ENCODE peak calls at places on chromosomes 13 and 19, in five cellular contexts. B, S, E, F and L are unnamed samples.

GRCh38 chr19:38378866-38379265 is 4.5 kb downstream of the PSMD8 start:
- DNase-seq in E (no peak), F (no peak), B (no peak), S (no peak), L (no peak)

GRCh38 chr19:2983351-2984195 is 6.2 kb downstream of the TLE6 start:
- DNase-seq in E (peak), S (no peak), F (no peak), B (peak), L (no peak)

GRCh38 chr19:55640577-55641375 is at the start of gene ZNF580:
- DNase-seq in E (peak), B (peak), F (peak), S (peak), L (peak)

GRCh38 chr19:35995655-35995993 is 636 bp downstream of the SDHAF1 start:
- DNase-seq in B (peak), E (peak), F (no peak), S (peak), L (peak)

GRCh38 chr13:103134271-103134670 is 68.1 kb upstream of the SLC10A2 start:
- DNase-seq in F (no peak), E (no peak), S (no peak), B (no peak), L (no peak)

GRCh38 chr13:23570099-23570926 is at the start of gene TNFRSF19:
- DNase-seq in S (no peak), B (no peak), F (no peak), E (peak), L (no peak)

GRCh38 chr19:35332817-35333216 is 3.8 kb downstream of the CD22 start:
- DNase-seq in B (no peak), F (no peak), S (no peak), E (no peak), L (peak)

GRCh38 chr19:18290250-18291018 is 9.0 kb upstream of the JUND start:
- DNase-seq in F (peak), S (peak), B (peak), E (no peak), L (no peak)

GRCh38 chr13:67155898-67156717 is 74.0 kb downstream of the PCDH9 start:
- DNase-seq in S (no peak), E (no peak), B (no peak), F (no peak), L (no peak)

GRCh38 chr19:1274852-1275259 is 474 bp upstream of the FAM174C start:
- DNase-seq in B (no peak), S (no peak), F (no peak), E (peak), L (no peak)

DNA sequence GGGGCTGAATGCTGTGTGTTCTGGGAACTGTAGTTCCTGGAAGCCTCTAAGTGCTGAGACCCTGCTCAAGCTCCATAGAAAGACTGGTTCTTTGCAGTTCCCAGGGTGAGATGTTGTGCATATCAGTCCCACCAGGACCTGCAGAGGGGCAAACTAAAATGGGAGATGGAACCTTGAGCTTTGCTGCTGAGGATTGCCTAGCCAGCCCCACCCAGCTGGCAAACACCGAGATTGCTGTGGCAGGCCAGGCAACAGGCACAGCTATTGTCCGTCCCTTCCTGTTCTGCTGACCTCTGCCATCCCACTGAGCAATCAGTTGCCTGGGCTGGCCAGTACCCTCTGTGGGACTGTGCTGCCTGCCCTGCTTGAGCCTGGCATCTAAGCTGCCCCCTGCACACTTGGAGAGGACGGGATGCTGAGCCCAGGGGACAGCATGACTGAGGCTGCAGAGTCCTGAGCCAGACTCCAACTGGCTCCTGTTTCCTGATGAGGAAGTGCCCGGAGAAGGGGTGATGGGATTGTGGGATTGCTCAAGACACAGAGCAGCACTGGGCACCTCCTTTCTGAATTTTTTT is 1.5 kb upstream of the GIPC1 start:
- DNase-seq in E (no peak), S (no peak), F (peak), B (no peak), L (peak)
- H3K27ac ChIP-seq in E (no peak), S (no peak), F (peak), B (no peak), L (peak)

DNA sequence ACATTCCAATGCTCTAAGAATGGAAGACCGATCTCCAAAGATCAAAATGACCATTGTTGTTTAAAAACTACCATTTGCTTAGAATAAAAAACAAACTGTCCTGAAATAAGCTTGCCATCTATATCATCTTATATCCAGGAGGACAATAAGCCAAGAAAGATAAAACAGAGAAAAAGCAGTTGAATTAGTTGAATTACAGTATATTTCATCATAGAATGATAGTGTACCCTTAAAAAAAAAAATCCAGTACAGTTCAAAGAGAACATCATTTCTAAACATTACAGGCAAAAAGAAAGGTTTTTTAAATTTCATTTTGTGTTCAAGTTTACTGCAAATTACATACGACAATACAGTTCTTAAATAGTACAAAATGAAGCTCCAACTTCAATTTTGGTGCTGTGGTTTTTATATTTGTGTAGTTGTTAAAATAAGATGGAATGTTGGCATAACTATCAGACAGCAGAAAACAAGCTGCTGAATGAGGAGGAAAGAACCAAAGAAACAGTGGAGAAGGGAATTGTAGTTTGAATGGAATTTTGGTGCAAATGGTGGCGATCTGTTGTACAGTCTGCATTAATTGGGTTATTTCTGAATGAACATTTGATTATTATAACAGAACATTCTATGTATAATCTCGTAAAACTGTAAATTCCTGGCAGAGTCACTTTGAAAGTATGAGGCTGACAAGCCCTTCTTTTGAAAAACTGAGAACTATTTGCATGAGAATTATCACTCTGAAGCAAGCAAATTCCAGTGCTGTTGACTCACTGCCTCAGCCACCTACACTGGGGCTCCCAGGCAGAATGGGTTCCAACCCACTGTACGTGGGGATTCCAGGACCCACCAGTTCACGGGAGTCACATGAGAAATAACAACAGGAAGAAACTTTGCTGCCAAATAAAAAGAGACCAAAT is 37.7 kb downstream of the LHFPL6 start:
- DNase-seq in E (peak), B (no peak), F (no peak), S (no peak), L (no peak)
- H3K4me3 ChIP-seq in E (no peak), B (no peak), F (no peak), S (no peak), L (no peak)

GRCh38 chr13:113856716-113857065 is 7.2 kb downstream of the GAS6 start:
- DNase-seq in S (no peak), B (peak), F (peak), E (no peak), L (no peak)

GRCh38 chr13:113853518-113854237 is 10.2 kb downstream of the GAS6 start:
- DNase-seq in B (peak), S (no peak), E (no peak), F (no peak), L (no peak)

GRCh38 chr13:113855931-113856715 is 7.8 kb downstream of the GAS6 start:
- DNase-seq in S (no peak), F (no peak), B (peak), E (no peak), L (no peak)

GRCh38 chr13:113854238-113855011 is 9.5 kb downstream of the GAS6 start:
- DNase-seq in B (peak), S (no peak), E (no peak), F (no peak), L (peak)

DNA sequence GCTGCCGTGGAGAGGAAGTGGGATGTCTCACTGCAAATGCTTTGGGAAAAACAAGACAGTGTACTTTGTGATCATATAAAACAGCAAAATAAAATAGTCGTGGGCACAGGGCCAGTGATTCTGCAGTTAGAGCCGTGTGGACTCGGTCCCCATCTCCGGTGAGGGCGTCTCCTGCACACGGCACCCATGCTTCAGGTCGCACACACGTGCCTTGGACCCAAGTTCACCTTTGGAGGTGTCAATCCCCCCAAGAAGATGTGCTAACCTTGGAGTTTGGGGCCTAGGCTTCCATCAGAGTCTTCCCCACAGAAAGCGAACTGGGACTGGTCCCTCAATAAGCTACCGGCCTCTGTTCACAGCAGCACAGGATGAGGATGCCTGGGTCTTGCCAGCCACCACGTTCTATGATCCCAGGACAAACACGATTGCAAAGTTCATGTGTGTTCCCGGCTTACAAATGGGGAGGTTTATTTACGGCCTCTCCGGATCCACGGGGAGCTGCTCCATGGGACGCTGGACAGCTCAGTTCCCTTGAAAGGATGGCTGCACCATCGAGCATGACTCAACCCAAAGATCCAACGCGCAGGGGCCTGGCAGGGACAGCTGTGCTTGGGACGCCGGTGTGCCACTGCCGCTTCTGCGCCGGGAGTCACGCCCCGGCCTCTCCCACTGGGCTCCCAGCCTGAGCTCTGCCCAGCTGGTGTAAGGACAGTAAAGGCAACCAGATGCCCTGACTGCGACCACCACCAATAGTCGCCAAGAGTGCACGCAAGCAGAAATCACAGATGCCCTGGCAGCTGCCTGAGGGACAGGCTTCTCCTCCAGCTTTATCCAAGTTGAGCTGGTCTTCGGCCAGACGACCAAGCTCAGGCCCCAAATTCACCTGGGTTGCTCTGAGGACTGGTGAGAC is 8.6 kb downstream of the GAS6 start:
- DNase-seq in B (peak), F (peak), E (no peak), S (no peak), L (peak)
- H3K27ac ChIP-seq in B (no peak), F (peak), E (no peak), S (no peak), L (no peak)

DNA sequence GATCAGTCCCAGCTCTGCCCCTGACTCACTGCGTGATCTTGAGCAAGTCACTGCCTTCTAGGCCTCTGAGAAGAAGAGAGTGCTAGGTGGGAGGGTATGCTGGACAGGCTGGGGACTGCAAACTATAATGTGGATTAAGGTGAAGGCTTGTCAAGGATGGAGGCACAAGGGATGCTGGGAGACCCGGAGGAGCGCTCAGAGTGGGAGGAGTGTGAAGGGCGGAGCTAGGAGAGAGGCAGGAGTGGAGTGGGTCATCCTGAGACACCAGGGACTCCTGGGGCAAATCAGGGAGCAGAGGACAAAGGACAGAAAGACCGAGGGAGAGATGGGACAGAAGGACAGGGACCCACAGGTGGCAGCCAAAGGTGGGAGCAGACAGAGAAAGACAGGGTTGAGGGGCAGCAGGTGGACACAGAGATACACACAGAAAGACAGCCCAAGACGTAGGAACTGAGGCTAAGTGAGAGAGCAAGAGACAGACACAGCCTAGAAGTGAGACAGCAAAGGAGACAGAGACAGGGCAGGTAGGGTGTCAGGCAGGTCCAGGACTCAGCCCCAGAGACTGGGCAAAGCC is 2.6 kb downstream of the GRIK5 start:
- DNase-seq in B (no peak), F (no peak), E (no peak), S (no peak), L (no peak)
- H3K4me3 ChIP-seq in B (no peak), F (no peak), E (peak), S (no peak), L (no peak)

GRCh38 chr13:31409678-31410356 is 210.0 kb downstream of the B3GLCT start:
- DNase-seq in F (no peak), S (no peak), B (no peak), E (peak), L (no peak)
- H3K27ac ChIP-seq in F (no peak), S (no peak), B (no peak), E (no peak), L (no peak)

DNA sequence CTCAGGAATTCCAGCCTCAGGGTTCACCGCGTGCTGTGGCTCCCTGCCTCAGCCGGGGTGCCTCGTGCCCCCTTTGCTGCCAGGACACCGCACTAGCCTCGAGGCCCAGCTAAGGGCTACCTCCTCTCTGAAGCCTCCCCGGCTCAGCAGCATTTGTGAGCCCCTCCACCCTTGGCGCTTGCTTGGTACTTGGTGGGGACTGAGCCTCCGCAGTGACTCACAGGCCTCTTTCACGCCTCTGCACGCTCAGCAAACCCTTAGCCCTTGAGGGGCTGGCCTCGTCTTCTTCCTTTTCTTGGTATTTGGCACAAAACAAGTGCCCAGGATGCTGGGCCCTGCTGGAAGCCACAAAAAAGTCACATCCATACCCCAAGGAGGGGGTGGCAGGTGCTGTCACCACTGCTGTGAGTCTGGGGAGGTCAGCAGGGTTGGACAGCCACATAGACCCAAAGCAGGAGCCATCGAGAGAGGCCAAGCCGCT is 85.4 kb upstream of the TM9SF2 start:
- DNase-seq in B (peak), F (no peak), E (no peak), S (no peak), L (no peak)
- H3K4me3 ChIP-seq in B (no peak), F (no peak), E (no peak), S (peak), L (no peak)

GRCh38 chr19:47351545-47351944 is 2.4 kb downstream of the DHX34 start:
- DNase-seq in F (no peak), S (no peak), B (no peak), E (peak), L (no peak)

GRCh38 chr19:47353307-47353712 is 4.2 kb downstream of the DHX34 start:
- DNase-seq in S (no peak), F (peak), B (no peak), E (no peak), L (peak)

GRCh38 chr19:47350599-47350998 is 1.5 kb downstream of the DHX34 start:
- DNase-seq in F (no peak), B (no peak), E (no peak), S (no peak), L (no peak)

GRCh38 chr19:47348819-47349795 is at the start of gene DHX34:
- DNase-seq in F (peak), B (peak), S (peak), E (peak), L (peak)

DNA sequence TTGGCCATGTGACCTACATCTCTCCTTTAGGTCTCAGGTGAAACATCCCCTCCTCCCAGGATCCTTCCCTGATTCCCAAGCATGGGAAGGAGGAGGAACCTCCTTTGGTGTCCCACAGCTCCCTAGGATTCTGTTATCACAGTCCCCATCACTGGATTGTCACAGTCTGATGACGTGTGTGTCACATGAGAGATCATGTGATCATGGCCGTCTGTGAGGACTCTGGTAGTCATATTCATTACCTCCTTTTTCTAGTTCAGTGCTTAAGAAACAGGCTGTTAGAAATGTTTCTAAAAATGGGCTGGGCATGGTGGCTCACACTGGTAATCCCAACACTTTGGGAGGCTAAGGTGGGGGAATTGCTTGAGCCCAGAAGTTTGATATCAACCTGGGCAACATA is 3.0 kb downstream of the DHX34 start:
- DNase-seq in S (no peak), B (no peak), F (no peak), E (no peak), L (no peak)
- H3K27ac ChIP-seq in S (no peak), B (no peak), F (no peak), E (no peak), L (no peak)